ENCODE peak calls at places on chromosomes 5 and 9, in eight cellular contexts. Q, C, D, J, R, O, N and S are unnamed samples.

GRCh38 chr5:115366223-115366622 is 69.8 kb upstream of the CCDC112 start:
- DNase-seq in O (no peak), D (no peak), C (peak), R (no peak), Q (peak), N (no peak), J (peak), S (peak)

GRCh38 chr5:163789870-163790269 is 284.5 kb downstream of the MAT2B start:
- DNase-seq in D (no peak), R (no peak), N (no peak), O (no peak), Q (no peak), J (peak), C (peak), S (peak)

GRCh38 chr5:57117601-57118000 is 56.3 kb upstream of the GPBP1 start:
- DNase-seq in D (no peak), N (no peak), O (no peak), Q (no peak), C (no peak), J (peak), R (no peak), S (no peak)

GRCh38 chr9:134418354-134418753 is 92.1 kb downstream of the RXRA start:
- DNase-seq in N (no peak), J (no peak), O (no peak), C (no peak), D (no peak), Q (no peak), R (peak), S (no peak)

GRCh38 chr9:10045598-10045997 is 567.2 kb downstream of the PTPRD start:
- DNase-seq in C (peak), R (no peak), D (no peak), J (peak), O (peak), Q (no peak), N (no peak), S (peak)

GRCh38 chr9:112308576-112308975 is 24.8 kb downstream of the PTBP3 start:
- DNase-seq in N (no peak), C (no peak), R (no peak), J (no peak), O (no peak), D (no peak), Q (no peak), S (peak)

GRCh38 chr9:2116073-2116472 is 100.9 kb downstream of the SMARCA2 start:
- DNase-seq in C (peak), J (peak), R (no peak), N (no peak), O (no peak), Q (peak), D (peak), S (no peak)

GRCh38 chr9:105355810-105356209 is 92.0 kb upstream of the FSD1L start:
- DNase-seq in N (peak), C (peak), D (no peak), R (no peak), Q (peak), O (no peak), J (peak), S (peak)

GRCh38 chr5:169978744-169979143 is 1.6 kb downstream of the INSYN2B start:
- DNase-seq in N (no peak), Q (no peak), C (no peak), R (no peak), J (peak), O (no peak), D (no peak), S (peak)